ENCODE peak calls at places on chromosomes 4 and X, in ten cellular contexts. M is GM10248; R is mesendoderm; I is activated CD8-positive, alpha-beta memory T cell treated with anti-CD3 and anti-CD28 coated beads for 4 hours; E is stomach; Y is MCF 10A; S is NCI-H82; D is tibial nerve; X is T-helper 2 cell; C is hippocampal formation. A is an unnamed sample.

GRCh38 chr4:141258558-141258957 is 37.9 kb downstream of the ZNF330 start:
- DNase-seq in X (no peak), S (no peak), R (peak; percentile 9), E (no peak), M (no peak), D (no peak), C (no peak), Y (no peak), I (no peak), A (no peak)

GRCh38 chr4:122797405-122798094 is 29.1 kb upstream of the FGF2 start:
- DNase-seq in X (no peak), C (no peak), R (no peak), E (no peak), M (no peak), I (no peak), Y (no peak), D (no peak), S (no peak), A (no peak)

GRCh38 chrX:42398967-42399631 is 378.9 kb downstream of the PPP1R2C start:
- DNase-seq in I (no peak), X (no peak), M (no peak), C (no peak), D (no peak), Y (no peak), R (peak; percentile 19), S (no peak), E (no peak), A (no peak)

GRCh38 chrX:119899125-119899524 is 3.4 kb downstream of the AKAP14 start:
- DNase-seq in M (no peak), R (no peak), X (no peak), C (no peak), Y (no peak), I (no peak), E (no peak), D (no peak), S (no peak), A (no peak)

GRCh38 chrX:1521459-1521956 is 15.5 kb downstream of the P2RY8 start:
- DNase-seq in E (no peak), C (no peak), I (no peak), Y (no peak), D (no peak), R (peak; percentile 81), M (peak; percentile 85), X (no peak), S (no peak), A (peak; percentile 99)

GRCh38 chr4:90943311-90943710 is 816.1 kb downstream of the CCSER1 start:
- DNase-seq in R (no peak), M (no peak), D (no peak), C (no peak), X (no peak), E (no peak), S (no peak), Y (peak; percentile 82), I (no peak), A (no peak)

GRCh38 chr4:40960926-40961325 is 211.2 kb downstream of the NSUN7 start:
- DNase-seq in Y (no peak), X (no peak), I (no peak), R (no peak), D (no peak), S (no peak), C (no peak), M (no peak), E (no peak), A (no peak)

GRCh38 chrX:101417981-101418841 is 10.2 kb downstream of the HNRNPH2 start:
- DNase-seq in D (peak; percentile 36), I (no peak), S (peak; percentile 19), E (peak; percentile 58), R (peak; percentile 77), C (peak; percentile 60), X (peak; percentile 13), Y (no peak), M (peak; percentile 37), A (no peak)

GRCh38 chr4:55157559-55158277 is 32.3 kb upstream of the KDR start:
- DNase-seq in I (no peak), D (no peak), Y (no peak), C (no peak), X (no peak), R (no peak), E (no peak), S (no peak), M (no peak), A (no peak)

GRCh38 chr4:18022572-18023039 is 1.1 kb upstream of the LCORL start:
- DNase-seq in Y (no peak), S (peak; percentile 89), X (no peak), I (no peak), R (no peak), D (no peak), E (no peak), M (no peak), C (no peak), A (no peak)

A was measured in GM12878.